ENCODE peak calls at places on chromosomes 13 and 19, in eight cellular contexts. One of them, this sample, is unnamed.

GRCh38 chr19:40424637-40425449 is 949 bp downstream of the SERTAD1 start:
- DNase-seq in tibial nerve: no peak
- DNase-seq in SK-N-SH: no peak
- DNase-seq in suprapubic skin: no peak
- DNase-seq in stomach: no peak
- DNase-seq in ovary: no peak
- DNase-seq in K562: peak; percentile 19
- DNase-seq in esophagus muscularis mucosa: no peak
- DNase-seq in this sample: no peak

GRCh38 chr13:98978280-98978679 is 416 bp upstream of the DOCK9 start:
- DNase-seq in SK-N-SH: no peak
- DNase-seq in stomach: no peak
- DNase-seq in K562: no peak
- DNase-seq in ovary: no peak
- DNase-seq in esophagus muscularis mucosa: no peak
- DNase-seq in suprapubic skin: no peak
- DNase-seq in tibial nerve: no peak
- DNase-seq in this sample: no peak

GRCh38 chr13:29496241-29496712 is 99.2 kb downstream of the SLC7A1 start:
- DNase-seq in esophagus muscularis mucosa: no peak
- DNase-seq in stomach: peak; percentile 52
- DNase-seq in K562: no peak
- DNase-seq in ovary: peak; percentile 57
- DNase-seq in suprapubic skin: no peak
- DNase-seq in SK-N-SH: no peak
- DNase-seq in tibial nerve: no peak
- DNase-seq in this sample: no peak

GRCh38 chr19:49301165-49301865 is 23.7 kb downstream of the SLC6A16 start:
- DNase-seq in ovary: peak; percentile 32
- DNase-seq in stomach: peak; percentile 79
- DNase-seq in esophagus muscularis mucosa: no peak
- DNase-seq in K562: peak; percentile 88
- DNase-seq in SK-N-SH: peak; percentile 72
- DNase-seq in suprapubic skin: peak; percentile 82
- DNase-seq in tibial nerve: peak; percentile 40
- DNase-seq in this sample: peak; percentile 71

GRCh38 chr19:32662186-32662585 is 12.8 kb downstream of the ANKRD27 start:
- DNase-seq in SK-N-SH: no peak
- DNase-seq in K562: no peak
- DNase-seq in ovary: no peak
- DNase-seq in tibial nerve: no peak
- DNase-seq in esophagus muscularis mucosa: no peak
- DNase-seq in stomach: no peak
- DNase-seq in suprapubic skin: no peak
- DNase-seq in this sample: no peak

GRCh38 chr19:48607359-48607755 is 815 bp downstream of the SPACA4 start:
- DNase-seq in K562: no peak
- DNase-seq in stomach: no peak
- DNase-seq in tibial nerve: no peak
- DNase-seq in ovary: no peak
- DNase-seq in SK-N-SH: no peak
- DNase-seq in suprapubic skin: no peak
- DNase-seq in esophagus muscularis mucosa: no peak
- DNase-seq in this sample: no peak

GRCh38 chr19:18284710-18285430 is 3.4 kb upstream of the JUND start:
- DNase-seq in ovary: no peak
- DNase-seq in stomach: no peak
- DNase-seq in esophagus muscularis mucosa: no peak
- DNase-seq in K562: no peak
- DNase-seq in suprapubic skin: no peak
- DNase-seq in tibial nerve: no peak
- DNase-seq in SK-N-SH: no peak
- DNase-seq in this sample: no peak

GRCh38 chr13:50575138-50575537 is 268.4 kb downstream of the DLEU7 start:
- DNase-seq in ovary: no peak
- DNase-seq in suprapubic skin: no peak
- DNase-seq in K562: no peak
- DNase-seq in SK-N-SH: no peak
- DNase-seq in tibial nerve: no peak
- DNase-seq in esophagus muscularis mucosa: no peak
- DNase-seq in stomach: no peak
- DNase-seq in this sample: no peak

GRCh38 chr13:30408319-30409101 is 13.8 kb upstream of the UBE2L5 start:
- DNase-seq in tibial nerve: peak; percentile 93
- DNase-seq in SK-N-SH: peak; percentile 42
- DNase-seq in K562: peak; percentile 91
- DNase-seq in suprapubic skin: peak; percentile 98
- DNase-seq in esophagus muscularis mucosa: peak; percentile 98
- DNase-seq in ovary: peak; percentile 97
- DNase-seq in stomach: peak; percentile 96
- DNase-seq in this sample: peak; percentile 98

GRCh38 chr19:36331353-36332228 is 47.4 kb downstream of the ZFP14 start:
- DNase-seq in ovary: peak; percentile 88
- DNase-seq in SK-N-SH: peak; percentile 88
- DNase-seq in esophagus muscularis mucosa: peak; percentile 93
- DNase-seq in tibial nerve: peak; percentile 55
- DNase-seq in suprapubic skin: peak; percentile 85
- DNase-seq in stomach: peak; percentile 64
- DNase-seq in K562: peak; percentile 25
- DNase-seq in this sample: peak; percentile 91

GRCh38 chr19:13579388-13580060 is 73.2 kb upstream of the CACNA1A start:
- DNase-seq in esophagus muscularis mucosa: no peak
- DNase-seq in ovary: no peak
- DNase-seq in K562: peak; percentile 33
- DNase-seq in SK-N-SH: no peak
- DNase-seq in tibial nerve: no peak
- DNase-seq in suprapubic skin: no peak
- DNase-seq in stomach: no peak
- DNase-seq in this sample: no peak
- TF ChIP-seq EP300 in esophagus muscularis mucosa: no peak
- TF ChIP-seq EP300 in ovary: no peak
- TF ChIP-seq EP300 in K562: no peak
- TF ChIP-seq EP300 in SK-N-SH: no peak
- TF ChIP-seq EP300 in tibial nerve: no peak
- TF ChIP-seq EP300 in suprapubic skin: no peak
- TF ChIP-seq EP300 in stomach: no peak
- TF ChIP-seq EP300 in this sample: no peak

GRCh38 chr19:38665219-38665931 is 17.9 kb downstream of the ACTN4 start:
- DNase-seq in ovary: no peak
- DNase-seq in esophagus muscularis mucosa: no peak
- DNase-seq in suprapubic skin: no peak
- DNase-seq in SK-N-SH: no peak
- DNase-seq in tibial nerve: no peak
- DNase-seq in K562: no peak
- DNase-seq in stomach: no peak
- DNase-seq in this sample: no peak

GRCh38 chr19:38663957-38664502 is 16.6 kb downstream of the ACTN4 start:
- DNase-seq in suprapubic skin: no peak
- DNase-seq in stomach: no peak
- DNase-seq in esophagus muscularis mucosa: no peak
- DNase-seq in ovary: no peak
- DNase-seq in tibial nerve: peak; percentile 45
- DNase-seq in SK-N-SH: no peak
- DNase-seq in K562: no peak
- DNase-seq in this sample: peak; percentile 94

GRCh38 chr19:38665950-38666661 is 18.7 kb downstream of the ACTN4 start:
- DNase-seq in ovary: peak; percentile 58
- DNase-seq in SK-N-SH: no peak
- DNase-seq in stomach: no peak
- DNase-seq in suprapubic skin: no peak
- DNase-seq in esophagus muscularis mucosa: no peak
- DNase-seq in K562: no peak
- DNase-seq in tibial nerve: peak; percentile 43
- DNase-seq in this sample: peak; percentile 77

GRCh38 chr19:38663156-38663651 is 15.8 kb downstream of the ACTN4 start:
- DNase-seq in suprapubic skin: no peak
- DNase-seq in SK-N-SH: no peak
- DNase-seq in K562: no peak
- DNase-seq in stomach: no peak
- DNase-seq in esophagus muscularis mucosa: no peak
- DNase-seq in tibial nerve: no peak
- DNase-seq in ovary: no peak
- DNase-seq in this sample: no peak

DNA sequence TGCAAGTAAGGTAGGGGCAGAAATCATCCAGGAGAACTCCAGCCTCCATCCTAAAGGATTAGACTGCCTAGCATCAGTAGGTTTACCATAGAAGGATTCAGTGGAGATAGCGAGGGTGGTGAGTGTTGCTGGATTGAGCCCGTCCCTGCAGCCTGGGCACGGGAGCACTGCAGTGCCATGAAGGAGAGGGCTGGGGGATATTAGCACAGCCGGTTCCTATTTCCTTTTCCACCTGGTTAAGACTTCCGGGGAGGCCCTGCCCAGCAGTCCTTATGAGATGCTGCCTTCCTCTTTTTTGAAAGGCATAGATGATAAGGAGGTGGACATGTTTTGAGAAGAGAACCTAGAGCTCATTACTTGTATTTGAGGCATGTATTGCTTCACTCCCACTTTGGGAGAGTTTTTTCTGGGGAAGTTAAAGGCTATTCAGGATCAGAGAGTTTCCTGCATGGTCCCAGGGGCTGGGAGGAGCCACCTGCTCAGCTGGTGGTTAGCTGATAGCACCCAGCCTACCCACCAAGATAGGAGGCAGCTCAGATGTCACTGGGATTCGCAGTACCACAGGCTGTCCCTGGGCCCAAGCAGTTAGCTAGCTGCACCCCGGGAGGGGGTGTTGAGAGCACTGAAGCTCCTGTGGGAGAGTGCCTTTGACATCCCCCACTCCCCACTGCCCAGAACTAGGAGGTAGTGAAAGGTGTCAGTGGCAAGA is 17.2 kb downstream of the ACTN4 start:
- DNase-seq in SK-N-SH: no peak
- DNase-seq in ovary: no peak
- DNase-seq in esophagus muscularis mucosa: no peak
- DNase-seq in K562: peak; percentile 80
- DNase-seq in suprapubic skin: no peak
- DNase-seq in tibial nerve: no peak
- DNase-seq in stomach: no peak
- DNase-seq in this sample: no peak
- H3K4me1 ChIP-seq in SK-N-SH: peaks cover 76% of the 10 kb centered on the region
- H3K4me1 ChIP-seq in ovary: peaks cover 52% of the 10 kb centered on the region
- H3K4me1 ChIP-seq in esophagus muscularis mucosa: peaks cover 100% of the 10 kb centered on the region
- H3K4me1 ChIP-seq in K562: peaks cover 84% of the 10 kb centered on the region
- H3K4me1 ChIP-seq in suprapubic skin: peaks cover 92% of the 10 kb centered on the region
- H3K4me1 ChIP-seq in tibial nerve: no peaks in the 10 kb centered on the region
- H3K4me1 ChIP-seq in stomach: peaks cover 98% of the 10 kb centered on the region
- H3K4me1 ChIP-seq in this sample: peaks cover 98% of the 10 kb centered on the region

GRCh38 chr13:112028481-112028880 is 38.5 kb upstream of the SOX1 start:
- DNase-seq in ovary: no peak
- DNase-seq in tibial nerve: no peak
- DNase-seq in SK-N-SH: no peak
- DNase-seq in suprapubic skin: no peak
- DNase-seq in stomach: no peak
- DNase-seq in esophagus muscularis mucosa: no peak
- DNase-seq in K562: no peak
- DNase-seq in this sample: no peak

GRCh38 chr13:112032186-112032835 is 34.6 kb upstream of the SOX1 start:
- DNase-seq in suprapubic skin: no peak
- DNase-seq in K562: no peak
- DNase-seq in ovary: no peak
- DNase-seq in tibial nerve: no peak
- DNase-seq in SK-N-SH: no peak
- DNase-seq in stomach: no peak
- DNase-seq in esophagus muscularis mucosa: no peak
- DNase-seq in this sample: no peak

GRCh38 chr13:112029143-112029542 is 37.8 kb upstream of the SOX1 start:
- DNase-seq in esophagus muscularis mucosa: no peak
- DNase-seq in ovary: no peak
- DNase-seq in SK-N-SH: no peak
- DNase-seq in stomach: no peak
- DNase-seq in suprapubic skin: no peak
- DNase-seq in tibial nerve: no peak
- DNase-seq in K562: no peak
- DNase-seq in this sample: no peak

GRCh38 chr13:112024577-112024976 is 42.4 kb upstream of the SOX1 start:
- DNase-seq in ovary: no peak
- DNase-seq in esophagus muscularis mucosa: no peak
- DNase-seq in suprapubic skin: no peak
- DNase-seq in SK-N-SH: no peak
- DNase-seq in stomach: no peak
- DNase-seq in tibial nerve: no peak
- DNase-seq in K562: no peak
- DNase-seq in this sample: no peak

DNA sequence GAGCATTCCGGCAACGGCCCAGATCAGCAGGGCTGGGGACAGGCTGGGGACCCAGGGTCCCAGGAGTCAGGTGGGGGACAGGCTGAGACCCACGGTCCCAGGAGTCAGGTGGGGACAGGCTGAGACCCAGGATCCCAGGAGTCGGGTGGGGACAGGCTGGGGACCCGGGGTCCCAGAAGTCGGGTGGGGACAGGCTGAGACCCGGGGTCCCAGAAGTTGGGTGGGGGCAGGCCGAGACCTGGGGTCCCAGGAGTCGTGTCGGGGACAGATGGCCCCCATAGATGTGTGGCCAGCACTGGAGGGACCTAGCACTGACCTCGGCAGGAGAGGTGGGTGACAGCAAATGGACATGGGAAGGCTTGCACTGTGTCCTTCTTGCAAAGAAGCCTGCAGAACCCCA is 39.7 kb upstream of the SOX1 start:
- DNase-seq in K562: no peak
- DNase-seq in esophagus muscularis mucosa: no peak
- DNase-seq in tibial nerve: no peak
- DNase-seq in SK-N-SH: no peak
- DNase-seq in ovary: no peak
- DNase-seq in suprapubic skin: no peak
- DNase-seq in stomach: no peak
- DNase-seq in this sample: no peak
- TF ChIP-seq EP300 in K562: no peak
- TF ChIP-seq EP300 in esophagus muscularis mucosa: no peak
- TF ChIP-seq EP300 in tibial nerve: no peak
- TF ChIP-seq EP300 in SK-N-SH: no peak
- TF ChIP-seq EP300 in ovary: no peak
- TF ChIP-seq EP300 in suprapubic skin: no peak
- TF ChIP-seq EP300 in stomach: no peak
- TF ChIP-seq EP300 in this sample: no peak

GRCh38 chr19:1744822-1745563 is 8.3 kb upstream of the ONECUT3 start:
- DNase-seq in ovary: no peak
- DNase-seq in esophagus muscularis mucosa: no peak
- DNase-seq in K562: peak; percentile 42
- DNase-seq in stomach: no peak
- DNase-seq in SK-N-SH: no peak
- DNase-seq in suprapubic skin: no peak
- DNase-seq in tibial nerve: no peak
- DNase-seq in this sample: no peak

GRCh38 chr19:1747285-1748114 is 5.8 kb upstream of the ONECUT3 start:
- DNase-seq in suprapubic skin: no peak
- DNase-seq in stomach: peak; percentile 73
- DNase-seq in K562: peak; percentile 91
- DNase-seq in SK-N-SH: no peak
- DNase-seq in tibial nerve: no peak
- DNase-seq in ovary: no peak
- DNase-seq in esophagus muscularis mucosa: no peak
- DNase-seq in this sample: no peak

GRCh38 chr19:1745589-1746031 is 7.7 kb upstream of the ONECUT3 start:
- DNase-seq in tibial nerve: no peak
- DNase-seq in K562: peak; percentile 50
- DNase-seq in esophagus muscularis mucosa: no peak
- DNase-seq in ovary: no peak
- DNase-seq in SK-N-SH: no peak
- DNase-seq in suprapubic skin: no peak
- DNase-seq in stomach: no peak
- DNase-seq in this sample: no peak

GRCh38 chr19:1748115-1748702 is 5.1 kb upstream of the ONECUT3 start:
- DNase-seq in esophagus muscularis mucosa: no peak
- DNase-seq in SK-N-SH: no peak
- DNase-seq in suprapubic skin: no peak
- DNase-seq in ovary: no peak
- DNase-seq in tibial nerve: no peak
- DNase-seq in K562: no peak
- DNase-seq in stomach: peak; percentile 61
- DNase-seq in this sample: no peak

GRCh38 chr19:1746401-1747284 is 6.7 kb upstream of the ONECUT3 start:
- DNase-seq in K562: no peak
- DNase-seq in suprapubic skin: no peak
- DNase-seq in esophagus muscularis mucosa: no peak
- DNase-seq in tibial nerve: no peak
- DNase-seq in ovary: no peak
- DNase-seq in SK-N-SH: no peak
- DNase-seq in stomach: peak; percentile 29
- DNase-seq in this sample: no peak
- H3K4me1 ChIP-seq in K562: peaks cover 24% of the 10 kb centered on the region
- H3K4me1 ChIP-seq in suprapubic skin: peaks cover 36% of the 10 kb centered on the region
- H3K4me1 ChIP-seq in esophagus muscularis mucosa: peaks cover 28% of the 10 kb centered on the region
- H3K4me1 ChIP-seq in tibial nerve: no peaks in the 10 kb centered on the region
- H3K4me1 ChIP-seq in ovary: peaks cover 2% of the 10 kb centered on the region
- H3K4me1 ChIP-seq in SK-N-SH: no peaks in the 10 kb centered on the region
- H3K4me1 ChIP-seq in stomach: peaks cover 48% of the 10 kb centered on the region
- H3K4me1 ChIP-seq in this sample: peaks cover 21% of the 10 kb centered on the region